ENCODE peak calls at places on chromosome 18, in seven cellular contexts. One of them, this sample, is unnamed. For H3K4me1, the result is how much of the 10 kb centered on the place peaks cover.

GRCh38 chr18:23422751-23423418 is 30.2 kb upstream of the RIOK3 start:
- DNase-seq in PC-3: peak
- DNase-seq in mesenchymal stem cell: peak
- DNase-seq in effector memory CD4-positive, alpha-beta T cell: no peak
- DNase-seq in lower lobe of right lung: peak
- DNase-seq in tibial nerve: no peak
- DNase-seq in Karpas-422: peak
- DNase-seq in this sample: no peak

GRCh38 chr18:8116346-8117007 is 492.8 kb upstream of the RAB12 start:
- DNase-seq in effector memory CD4-positive, alpha-beta T cell: no peak
- DNase-seq in PC-3: peak
- DNase-seq in lower lobe of right lung: no peak
- DNase-seq in Karpas-422: no peak
- DNase-seq in tibial nerve: no peak
- DNase-seq in mesenchymal stem cell: peak
- DNase-seq in this sample: no peak

GRCh38 chr18:61865466-61866165 is 27.2 kb downstream of the RNF152 start:
- DNase-seq in PC-3: no peak
- DNase-seq in effector memory CD4-positive, alpha-beta T cell: no peak
- DNase-seq in Karpas-422: no peak
- DNase-seq in tibial nerve: no peak
- DNase-seq in mesenchymal stem cell: peak
- DNase-seq in lower lobe of right lung: no peak
- DNase-seq in this sample: no peak

GRCh38 chr18:61531891-61532290 is 198.7 kb downstream of the CDH20 start:
- DNase-seq in effector memory CD4-positive, alpha-beta T cell: no peak
- DNase-seq in PC-3: no peak
- DNase-seq in mesenchymal stem cell: no peak
- DNase-seq in lower lobe of right lung: no peak
- DNase-seq in tibial nerve: no peak
- DNase-seq in Karpas-422: no peak
- DNase-seq in this sample: no peak

GRCh38 chr18:70334264-70334663 is 45.4 kb downstream of the SOCS6 start:
- DNase-seq in Karpas-422: no peak
- DNase-seq in effector memory CD4-positive, alpha-beta T cell: no peak
- DNase-seq in mesenchymal stem cell: no peak
- DNase-seq in tibial nerve: no peak
- DNase-seq in lower lobe of right lung: no peak
- DNase-seq in PC-3: no peak
- DNase-seq in this sample: no peak

GRCh38 chr18:61742555-61743429 is 150.0 kb downstream of the RNF152 start:
- DNase-seq in effector memory CD4-positive, alpha-beta T cell: no peak
- DNase-seq in Karpas-422: no peak
- DNase-seq in tibial nerve: no peak
- DNase-seq in mesenchymal stem cell: no peak
- DNase-seq in lower lobe of right lung: no peak
- DNase-seq in PC-3: no peak
- DNase-seq in this sample: no peak

GRCh38 chr18:6719098-6719913 is 10.2 kb upstream of the ARHGAP28 start:
- DNase-seq in lower lobe of right lung: no peak
- DNase-seq in effector memory CD4-positive, alpha-beta T cell: no peak
- DNase-seq in mesenchymal stem cell: no peak
- DNase-seq in Karpas-422: no peak
- DNase-seq in PC-3: peak
- DNase-seq in tibial nerve: no peak
- DNase-seq in this sample: no peak

GRCh38 chr18:35711227-35711626 is 129.7 kb downstream of the GALNT1 start:
- DNase-seq in tibial nerve: no peak
- DNase-seq in Karpas-422: no peak
- DNase-seq in mesenchymal stem cell: no peak
- DNase-seq in PC-3: peak
- DNase-seq in effector memory CD4-positive, alpha-beta T cell: no peak
- DNase-seq in lower lobe of right lung: no peak
- DNase-seq in this sample: no peak

GRCh38 chr18:78531637-78532036 is 448.0 kb upstream of the SALL3 start:
- DNase-seq in PC-3: no peak
- DNase-seq in lower lobe of right lung: no peak
- DNase-seq in tibial nerve: no peak
- DNase-seq in effector memory CD4-positive, alpha-beta T cell: no peak
- DNase-seq in mesenchymal stem cell: no peak
- DNase-seq in Karpas-422: no peak
- DNase-seq in this sample: no peak

GRCh38 chr18:1663879-1664705 is 759.4 kb downstream of the ADCYAP1 start:
- DNase-seq in effector memory CD4-positive, alpha-beta T cell: no peak
- DNase-seq in lower lobe of right lung: peak
- DNase-seq in tibial nerve: peak
- DNase-seq in PC-3: peak
- DNase-seq in Karpas-422: peak
- DNase-seq in mesenchymal stem cell: no peak
- DNase-seq in this sample: peak

GRCh38 chr18:79595876-79596374 is 83.7 kb upstream of the CTDP1 start:
- DNase-seq in Karpas-422: no peak
- DNase-seq in mesenchymal stem cell: no peak
- DNase-seq in effector memory CD4-positive, alpha-beta T cell: no peak
- DNase-seq in PC-3: no peak
- DNase-seq in tibial nerve: no peak
- DNase-seq in lower lobe of right lung: peak
- DNase-seq in this sample: no peak

GRCh38 chr18:67845035-67845434 is 328.5 kb upstream of the DSEL start:
- DNase-seq in tibial nerve: no peak
- DNase-seq in lower lobe of right lung: no peak
- DNase-seq in effector memory CD4-positive, alpha-beta T cell: no peak
- DNase-seq in Karpas-422: no peak
- DNase-seq in mesenchymal stem cell: no peak
- DNase-seq in PC-3: peak
- DNase-seq in this sample: no peak

GRCh38 chr18:61635901-61636528 is 256.8 kb downstream of the RNF152 start:
- DNase-seq in PC-3: peak
- DNase-seq in effector memory CD4-positive, alpha-beta T cell: no peak
- DNase-seq in lower lobe of right lung: peak
- DNase-seq in Karpas-422: peak
- DNase-seq in tibial nerve: no peak
- DNase-seq in mesenchymal stem cell: peak
- DNase-seq in this sample: no peak

GRCh38 chr18:55432307-55433040 is 155.5 kb downstream of the TCF4 start:
- DNase-seq in effector memory CD4-positive, alpha-beta T cell: no peak
- DNase-seq in Karpas-422: peak
- DNase-seq in PC-3: no peak
- DNase-seq in mesenchymal stem cell: no peak
- DNase-seq in tibial nerve: no peak
- DNase-seq in lower lobe of right lung: no peak
- DNase-seq in this sample: no peak

GRCh38 chr18:75213610-75214009 is 3.0 kb downstream of the TSHZ1 start:
- DNase-seq in mesenchymal stem cell: no peak
- DNase-seq in effector memory CD4-positive, alpha-beta T cell: no peak
- DNase-seq in tibial nerve: no peak
- DNase-seq in Karpas-422: no peak
- DNase-seq in PC-3: peak
- DNase-seq in lower lobe of right lung: no peak
- DNase-seq in this sample: no peak
- H3K4me3 ChIP-seq in mesenchymal stem cell: peak
- H3K4me3 ChIP-seq in effector memory CD4-positive, alpha-beta T cell: no peak
- H3K4me3 ChIP-seq in tibial nerve: no peak
- H3K4me3 ChIP-seq in Karpas-422: no peak
- H3K4me3 ChIP-seq in PC-3: no peak
- H3K4me3 ChIP-seq in lower lobe of right lung: no peak
- H3K4me3 ChIP-seq in this sample: no peak

GRCh38 chr18:63207154-63207790 is 112.3 kb downstream of the BCL2 start:
- DNase-seq in effector memory CD4-positive, alpha-beta T cell: no peak
- DNase-seq in tibial nerve: no peak
- DNase-seq in lower lobe of right lung: no peak
- DNase-seq in PC-3: no peak
- DNase-seq in mesenchymal stem cell: no peak
- DNase-seq in Karpas-422: no peak
- DNase-seq in this sample: no peak
- H3K4me1 ChIP-seq in effector memory CD4-positive, alpha-beta T cell: half or more
- H3K4me1 ChIP-seq in tibial nerve: under half
- H3K4me1 ChIP-seq in lower lobe of right lung: under half
- H3K4me1 ChIP-seq in PC-3: under half
- H3K4me1 ChIP-seq in mesenchymal stem cell: under half
- H3K4me1 ChIP-seq in Karpas-422: half or more
- H3K4me1 ChIP-seq in this sample: under half

DNA sequence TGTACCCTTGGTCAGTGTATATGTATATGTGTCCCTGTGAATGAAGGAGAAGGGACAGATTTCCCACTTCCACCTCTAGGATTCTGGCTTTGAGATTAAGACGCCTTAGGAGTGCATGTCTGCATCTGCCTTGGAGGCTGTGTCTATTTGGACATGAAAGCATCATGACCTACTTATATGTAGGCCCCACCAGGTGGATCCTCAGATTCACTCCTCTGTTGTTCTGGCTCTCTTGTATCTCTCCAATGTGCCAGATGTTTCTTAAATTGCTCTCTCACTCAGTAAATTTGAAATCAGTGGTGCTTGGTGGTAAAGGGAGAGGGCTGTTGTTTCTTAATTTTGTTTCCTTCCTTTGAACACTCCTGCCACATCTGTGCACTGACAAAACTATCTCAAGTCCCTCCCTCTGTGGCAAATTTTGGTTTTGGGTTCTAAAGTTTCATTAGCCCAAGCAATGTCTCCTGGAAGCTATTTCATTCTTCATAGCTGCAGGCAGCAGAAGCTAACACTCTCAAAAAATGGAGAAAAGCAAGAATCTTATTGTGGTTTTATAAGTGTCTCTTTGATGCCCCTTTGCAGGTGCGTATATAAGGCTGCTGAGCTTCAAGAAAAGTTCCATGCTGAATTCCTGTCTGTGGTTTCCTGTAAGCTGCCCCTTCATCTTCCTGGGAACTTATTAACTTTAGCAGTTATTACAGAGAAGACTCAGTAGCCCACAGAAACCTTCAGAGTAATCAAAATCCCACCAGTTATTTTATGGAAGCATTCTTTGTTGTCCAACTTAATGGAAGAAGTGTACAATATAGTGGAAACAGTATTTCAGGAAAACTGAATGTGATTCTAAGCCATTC is 179.6 kb upstream of the SETBP1 start:
- DNase-seq in effector memory CD4-positive, alpha-beta T cell: no peak
- DNase-seq in lower lobe of right lung: no peak
- DNase-seq in mesenchymal stem cell: no peak
- DNase-seq in Karpas-422: no peak
- DNase-seq in PC-3: no peak
- DNase-seq in tibial nerve: no peak
- DNase-seq in this sample: no peak
- H3K4me3 ChIP-seq in effector memory CD4-positive, alpha-beta T cell: no peak
- H3K4me3 ChIP-seq in lower lobe of right lung: no peak
- H3K4me3 ChIP-seq in mesenchymal stem cell: no peak
- H3K4me3 ChIP-seq in Karpas-422: no peak
- H3K4me3 ChIP-seq in PC-3: no peak
- H3K4me3 ChIP-seq in tibial nerve: no peak
- H3K4me3 ChIP-seq in this sample: no peak

DNA sequence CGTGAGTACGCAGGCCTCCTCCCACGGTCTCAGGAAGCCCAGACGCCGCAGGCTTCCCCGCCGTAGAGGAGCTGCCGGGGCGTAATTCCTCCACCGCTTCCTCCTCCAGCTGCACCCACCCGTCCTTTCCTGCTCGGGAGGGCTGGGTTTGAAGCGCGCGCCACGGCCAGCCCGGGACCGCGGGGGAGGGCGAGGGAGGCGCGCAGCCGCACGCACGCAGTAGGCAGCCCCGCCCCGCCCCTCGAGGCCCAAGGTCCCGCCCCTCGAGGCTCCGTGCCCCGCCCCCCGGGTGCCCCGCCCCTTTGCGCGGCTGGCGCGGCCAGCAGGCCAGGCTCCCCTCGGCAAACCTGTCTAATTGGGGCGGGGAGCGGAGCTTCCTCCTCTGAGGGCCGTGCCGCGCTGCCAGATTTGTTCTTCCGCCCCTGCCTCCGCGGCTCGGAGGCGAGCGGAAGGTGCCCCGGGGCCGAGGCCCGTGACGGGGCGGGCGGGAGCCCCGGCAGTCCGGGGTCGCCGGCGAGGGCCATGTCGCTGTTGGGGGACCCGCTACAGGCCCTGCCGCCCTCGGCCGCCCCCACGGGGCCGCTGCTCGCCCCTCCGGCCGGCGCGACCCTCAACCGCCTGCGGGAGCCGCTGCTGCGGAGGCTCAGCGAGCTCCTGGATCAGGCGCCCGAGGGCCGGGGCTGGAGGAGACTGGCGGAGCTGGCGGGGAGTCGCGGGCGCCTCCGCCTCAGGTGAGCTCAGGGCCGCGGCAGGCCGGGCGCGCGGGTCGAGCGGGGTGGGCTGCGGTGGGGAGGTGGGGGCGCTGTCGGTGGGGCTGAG is at the start of gene MALT1:
- DNase-seq in PC-3: peak
- DNase-seq in mesenchymal stem cell: peak
- DNase-seq in tibial nerve: peak
- DNase-seq in lower lobe of right lung: peak
- DNase-seq in Karpas-422: peak
- DNase-seq in effector memory CD4-positive, alpha-beta T cell: peak
- DNase-seq in this sample: peak
- H3K4me1 ChIP-seq in PC-3: half or more
- H3K4me1 ChIP-seq in mesenchymal stem cell: under half
- H3K4me1 ChIP-seq in tibial nerve: under half
- H3K4me1 ChIP-seq in lower lobe of right lung: under half
- H3K4me1 ChIP-seq in Karpas-422: under half
- H3K4me1 ChIP-seq in effector memory CD4-positive, alpha-beta T cell: under half
- H3K4me1 ChIP-seq in this sample: under half

This sample was measured in iPS DF 6.9.